ENCODE peak calls at places on chromosomes 13 and 19, in ten cellular contexts. C, F, D, K, W, N, H, L, G and I are unnamed samples.

GRCh38 chr19:35261356-35262100 is 7.2 kb upstream of the USF2 start:
- DNase-seq in C (no peak), F (peak), L (no peak), D (no peak), K (no peak), G (no peak), H (no peak), W (no peak), N (no peak), I (no peak)

GRCh38 chr19:1601613-1602064 is 3.6 kb downstream of the UQCR11 start:
- DNase-seq in H (no peak), K (no peak), N (no peak), F (no peak), G (no peak), W (peak), C (no peak), L (no peak), D (no peak), I (no peak)

GRCh38 chr13:27792393-27793218 is at the start of gene GSX1:
- DNase-seq in D (no peak), N (peak), G (peak), H (no peak), K (peak), W (peak), C (peak), F (no peak), L (peak), I (peak)

GRCh38 chr13:110244096-110244830 is 62.7 kb downstream of the COL4A1 start:
- DNase-seq in N (no peak), F (no peak), C (no peak), H (no peak), K (no peak), W (no peak), D (no peak), L (no peak), G (peak), I (no peak)

GRCh38 chr13:18628428-18628827 is 553.2 kb downstream of the TUBA3C start:
- DNase-seq in K (no peak), H (no peak), D (no peak), C (no peak), G (no peak), L (no peak), F (no peak), N (no peak), W (no peak), I (no peak)

GRCh38 chr19:32691291-32691951 is at the start of gene NUDT19:
- DNase-seq in H (peak), G (peak), D (peak), C (peak), L (peak), W (no peak), F (peak), N (peak), K (peak), I (peak)

GRCh38 chr19:30864460-30865215 is 484.6 kb downstream of the TSHZ3 start:
- DNase-seq in K (no peak), F (no peak), N (no peak), D (no peak), W (no peak), H (no peak), C (no peak), G (no peak), L (no peak), I (no peak)

GRCh38 chr19:18764591-18765051 is 26.5 kb downstream of the COMP start:
- DNase-seq in C (no peak), W (no peak), G (no peak), D (no peak), F (no peak), H (no peak), L (peak), K (no peak), N (no peak), I (no peak)

GRCh38 chr13:110423689-110424302 is 116.7 kb downstream of the COL4A2 start:
- DNase-seq in G (no peak), L (no peak), H (no peak), W (no peak), K (no peak), N (no peak), F (no peak), C (no peak), D (no peak), I (no peak)

GRCh38 chr19:43759515-43759914 is 4.8 kb upstream of the SMG9 start:
- DNase-seq in K (no peak), N (no peak), L (no peak), D (no peak), C (no peak), H (no peak), F (no peak), W (peak), G (peak), I (no peak)

GRCh38 chr13:113856716-113857065 is 7.2 kb downstream of the GAS6 start:
- DNase-seq in D (no peak), H (no peak), G (peak), K (no peak), W (no peak), F (peak), N (peak), L (peak), C (no peak), I (no peak)

GRCh38 chr13:97076898-97077297 is 82.6 kb upstream of the OXGR1 start:
- DNase-seq in G (peak), D (no peak), N (no peak), W (no peak), C (no peak), K (no peak), L (no peak), H (no peak), F (no peak), I (peak)